ENCODE peak calls at places on chromosomes 13 and 19, in nine cellular contexts. A, K, W, Y, F, R, C, T and P are unnamed samples.

GRCh38 chr13:48266967-48267639 is 34.1 kb downstream of the ITM2B start:
- DNase-seq in C (no peak), W (no peak), R (no peak), A (no peak), T (no peak), K (peak; percentile 16), Y (no peak), F (peak; percentile 54), P (no peak)

GRCh38 chr13:113815151-113816058 is 48.5 kb downstream of the GAS6 start:
- DNase-seq in T (peak; percentile 69), K (no peak), W (no peak), R (no peak), A (no peak), F (no peak), Y (no peak), C (peak; percentile 62), P (no peak)

GRCh38 chr13:44379885-44380284 is 6.3 kb downstream of the SERP2 start:
- DNase-seq in C (no peak), W (no peak), A (no peak), F (no peak), K (no peak), T (no peak), R (no peak), Y (no peak), P (no peak)

GRCh38 chr13:87052731-87053130 is 618.4 kb upstream of the SLITRK5 start:
- DNase-seq in Y (no peak), W (no peak), A (peak; percentile 1), K (no peak), C (no peak), R (peak; percentile 35), T (no peak), F (no peak), P (no peak)

GRCh38 chr13:29713841-29714240 is 118.4 kb upstream of the SLC7A1 start:
- DNase-seq in W (no peak), Y (no peak), K (peak; percentile 39), F (peak; percentile 30), T (no peak), C (no peak), A (no peak), R (no peak), P (no peak)

GRCh38 chr19:50703915-50704548 is 15.6 kb downstream of the SHANK1 start:
- DNase-seq in A (no peak), C (no peak), K (no peak), Y (no peak), F (peak; percentile 31), T (no peak), W (no peak), R (no peak), P (peak; percentile 80)

GRCh38 chr13:80338781-80339577 is 1.9 kb downstream of the SPRY2 start:
- DNase-seq in W (no peak), A (peak; percentile 86), R (peak; percentile 93), K (peak; percentile 86), Y (peak; percentile 51), C (no peak), F (peak; percentile 87), T (peak; percentile 34), P (peak; percentile 94)

GRCh38 chr13:95156208-95156607 is 145.0 kb downstream of the ABCC4 start:
- DNase-seq in K (peak; percentile 44), Y (no peak), T (no peak), W (no peak), R (peak; percentile 63), F (peak; percentile 39), C (no peak), A (peak; percentile 17), P (no peak)

GRCh38 chr13:102399791-102400618 is 1.8 kb downstream of the FGF14 start:
- DNase-seq in K (no peak), W (no peak), T (no peak), C (peak; percentile 60), F (no peak), R (no peak), A (peak; percentile 3), Y (no peak), P (peak; percentile 48)

GRCh38 chr13:50149932-50150331 is 134.7 kb downstream of the KCNRG start:
- DNase-seq in C (no peak), Y (no peak), K (no peak), W (no peak), R (peak; percentile 53), T (no peak), F (no peak), A (no peak), P (no peak)

GRCh38 chr13:51714663-51715168 is 89.2 kb downstream of the DHRS12 start:
- DNase-seq in C (no peak), K (peak; percentile 85), A (peak; percentile 62), W (no peak), T (no peak), Y (no peak), R (peak; percentile 57), F (peak; percentile 86), P (no peak)

GRCh38 chr19:53130506-53130905 is 2.2 kb downstream of the ZNF415 start:
- DNase-seq in F (no peak), K (peak; percentile 17), A (no peak), T (no peak), Y (no peak), C (no peak), R (no peak), W (no peak), P (peak; percentile 73)

GRCh38 chr13:77733674-77734073 is 36.2 kb downstream of the SLAIN1 start:
- DNase-seq in Y (no peak), R (no peak), T (no peak), C (no peak), A (no peak), F (no peak), K (no peak), W (no peak), P (no peak)

GRCh38 chr19:45117167-45117594 is 24.2 kb downstream of the PPP1R37 start:
- DNase-seq in Y (no peak), W (peak; percentile 16), T (peak; percentile 24), A (no peak), C (peak; percentile 83), K (no peak), R (no peak), F (no peak), P (peak; percentile 54)

GRCh38 chr13:33626407-33626806 is 191.5 kb upstream of the RFC3 start:
- DNase-seq in Y (no peak), A (no peak), C (no peak), K (no peak), W (no peak), T (no peak), R (no peak), F (no peak), P (no peak)

GRCh38 chr13:113585828-113586355 is 1.3 kb downstream of the TFDP1 start:
- DNase-seq in Y (no peak), W (no peak), K (no peak), A (no peak), C (peak; percentile 53), R (peak; percentile 10), T (no peak), F (no peak), P (no peak)

GRCh38 chr13:113302940-113303339 is 5.9 kb downstream of the LAMP1 start:
- DNase-seq in A (no peak), K (no peak), T (no peak), W (no peak), F (no peak), C (no peak), R (no peak), Y (no peak), P (no peak)

GRCh38 chr19:32498641-32499200 is 82.3 kb upstream of the PDCD5 start:
- DNase-seq in T (no peak), K (no peak), F (peak; percentile 6), Y (no peak), R (no peak), C (no peak), W (no peak), A (no peak), P (no peak)

GRCh38 chr19:32265991-32266390 is 79.4 kb upstream of the ZNF507 start:
- DNase-seq in R (no peak), W (no peak), K (no peak), F (no peak), C (no peak), A (no peak), T (no peak), Y (no peak), P (no peak)

GRCh38 chr13:50419466-50419865 is 404.2 kb downstream of the KCNRG start:
- DNase-seq in T (no peak), F (no peak), R (no peak), Y (no peak), C (no peak), W (no peak), A (no peak), K (no peak), P (no peak)

GRCh38 chr13:100176781-100177389 is 88.0 kb downstream of the PCCA start:
- DNase-seq in A (peak; percentile 18), R (peak; percentile 50), K (peak; percentile 80), T (no peak), W (no peak), C (no peak), F (peak; percentile 32), Y (no peak), P (peak; percentile 14)

GRCh38 chr13:32370805-32371204 is 55.5 kb downstream of the BRCA2 start:
- DNase-seq in A (no peak), W (no peak), F (no peak), K (no peak), T (no peak), R (no peak), Y (no peak), C (no peak), P (no peak)

GRCh38 chr13:95100525-95101121 is 200.6 kb downstream of the ABCC4 start:
- DNase-seq in T (no peak), K (no peak), Y (no peak), C (no peak), F (peak; percentile 95), R (peak; percentile 31), A (peak; percentile 28), W (no peak), P (no peak)

GRCh38 chr19:1082928-1083816 is 12.0 kb downstream of the POLR2E start:
- DNase-seq in Y (no peak), W (no peak), K (no peak), T (no peak), F (no peak), C (no peak), R (no peak), A (no peak), P (no peak)

GRCh38 chr13:113483504-113484287 is 6.8 kb downstream of the DCUN1D2 start:
- DNase-seq in T (no peak), R (no peak), F (no peak), W (no peak), Y (no peak), A (no peak), K (no peak), C (no peak), P (peak; percentile 55)

GRCh38 chr19:41376241-41376997 is at the start of gene TMEM91:
- DNase-seq in C (no peak), Y (no peak), T (no peak), K (peak; percentile 52), W (no peak), R (peak; percentile 26), A (no peak), F (no peak), P (peak; percentile 82)